ENCODE peak calls at places on chromosomes 12 and 14, in ten cellular contexts. V is tibial artery, R is GM20000, K is AG10803, M is cardiac fibroblast, H is B cell, W is fibroblast of the aortic adventitia, A is cardiac muscle cell, Y is stomach, P is fibroblast of pulmonary artery. S is an unnamed sample.

GRCh38 chr12:15699886-15700285 is 89.3 kb downstream of the EPS8 start:
- DNase-seq in P (no peak), R (no peak), K (no peak), W (no peak), V (no peak), Y (no peak), A (no peak), H (no peak), M (peak), S (no peak)

GRCh38 chr14:68292467-68293334 is 473.1 kb downstream of the RAD51B start:
- DNase-seq in H (no peak), M (no peak), V (no peak), A (no peak), Y (no peak), P (peak), W (peak), R (no peak), K (no peak), S (no peak)

GRCh38 chr12:59040651-59041050 is 120.3 kb upstream of the LRIG3 start:
- DNase-seq in P (peak), R (no peak), M (peak), H (no peak), A (no peak), Y (no peak), K (peak), W (peak), V (no peak), S (no peak)

GRCh38 chr12:15700595-15700994 is 88.6 kb downstream of the EPS8 start:
- DNase-seq in V (no peak), M (peak), K (peak), R (peak), Y (no peak), P (peak), H (no peak), W (peak), A (no peak), S (peak)

GRCh38 chr12:67148265-67148664 is 120.9 kb upstream of the CAND1 start:
- DNase-seq in Y (no peak), A (no peak), P (no peak), V (no peak), K (no peak), R (no peak), M (no peak), W (no peak), H (no peak), S (no peak)

GRCh38 chr12:75939016-75939642 is 92.4 kb downstream of the PHLDA1 start:
- DNase-seq in K (no peak), M (no peak), P (no peak), H (no peak), V (no peak), Y (no peak), W (no peak), R (no peak), A (peak), S (no peak)

GRCh38 chr14:57820581-57820980 is 45.3 kb downstream of the SLC35F4 start:
- DNase-seq in A (no peak), Y (no peak), R (no peak), W (no peak), H (no peak), M (no peak), P (no peak), V (no peak), K (peak), S (no peak)

GRCh38 chr12:59927041-59927440 is 331.2 kb downstream of the SLC16A7 start:
- DNase-seq in A (no peak), W (no peak), V (no peak), H (no peak), M (peak), R (no peak), K (peak), P (no peak), Y (no peak), S (no peak)

GRCh38 chr12:26056335-26056734 is 68.5 kb downstream of the BHLHE41 start:
- DNase-seq in P (peak), V (no peak), M (peak), R (no peak), Y (peak), A (no peak), W (peak), H (no peak), K (no peak), S (no peak)

GRCh38 chr14:24911324-24912095 is 138.4 kb downstream of the STXBP6 start:
- DNase-seq in K (peak), P (peak), A (no peak), H (no peak), W (peak), V (no peak), Y (no peak), R (no peak), M (peak), S (no peak)

GRCh38 chr12:13093191-13093849 is 10.1 kb downstream of the GSG1 start:
- DNase-seq in W (peak), M (peak), R (no peak), K (peak), Y (no peak), A (no peak), H (no peak), P (no peak), V (no peak), S (no peak)

GRCh38 chr14:37816743-37817295 is 221.4 kb downstream of the TTC6 start:
- DNase-seq in P (no peak), K (no peak), R (no peak), V (no peak), M (no peak), Y (no peak), W (no peak), A (no peak), H (no peak), S (no peak)

GRCh38 chr12:49170924-49171323 is 18.0 kb downstream of the TUBA1A start:
- DNase-seq in R (no peak), A (no peak), W (no peak), P (no peak), H (no peak), V (no peak), Y (no peak), M (no peak), K (no peak), S (no peak)

GRCh38 chr12:49160415-49160814 is 28.5 kb downstream of the TUBA1A start:
- DNase-seq in A (no peak), W (no peak), Y (no peak), V (no peak), H (peak), M (no peak), R (no peak), K (no peak), P (no peak), S (no peak)

GRCh38 chr12:49161092-49161795 is 27.6 kb downstream of the TUBA1A start:
- DNase-seq in P (no peak), M (no peak), W (no peak), Y (no peak), K (no peak), V (no peak), H (no peak), A (no peak), R (no peak), S (no peak)

DNA sequence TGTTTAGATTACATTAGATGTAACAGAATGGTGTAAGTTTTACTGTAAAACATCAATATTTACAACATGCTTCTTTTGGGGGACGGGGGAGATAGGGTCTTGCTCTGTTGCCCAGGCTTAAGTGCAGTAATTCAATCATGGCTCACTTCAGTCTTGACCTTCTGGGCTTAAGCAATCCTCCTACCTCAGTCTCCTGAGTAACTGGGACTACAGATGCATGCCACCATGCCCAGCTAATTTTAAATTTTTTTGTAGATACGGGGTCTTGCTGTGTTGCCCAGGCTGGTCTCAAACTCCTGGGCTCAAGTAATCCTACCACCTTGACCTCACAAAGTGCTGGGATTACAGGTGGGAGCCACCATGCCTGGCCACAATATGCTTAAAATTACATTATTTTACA is 23.8 kb downstream of the TUBA1A start:
- DNase-seq in H (no peak), Y (no peak), P (no peak), M (no peak), K (no peak), W (no peak), V (peak), A (no peak), R (no peak), S (no peak)
- TF ChIP-seq CTCF in H (no peak), Y (no peak), P (no peak), M (no peak), K (no peak), W (no peak), V (no peak), A (no peak), R (no peak), S (no peak)

GRCh38 chr14:91143862-91144261 is 30.0 kb downstream of the DGLUCY start:
- DNase-seq in K (no peak), V (peak), R (no peak), M (peak), P (no peak), A (no peak), W (peak), H (no peak), Y (peak), S (no peak)

GRCh38 chr14:91138511-91139359 is 24.9 kb downstream of the DGLUCY start:
- DNase-seq in M (peak), P (peak), R (peak), V (no peak), K (peak), Y (no peak), A (no peak), W (peak), H (peak), S (peak)

GRCh38 chr14:91142214-91142668 is 28.4 kb downstream of the DGLUCY start:
- DNase-seq in R (peak), V (no peak), M (no peak), W (no peak), H (peak), K (no peak), P (no peak), Y (no peak), A (no peak), S (peak)

GRCh38 chr14:91139776-91140175 is 25.9 kb downstream of the DGLUCY start:
- DNase-seq in A (no peak), Y (no peak), R (no peak), P (no peak), W (no peak), H (no peak), M (no peak), K (no peak), V (no peak), S (no peak)

GRCh38 chr14:91140672-91141071 is 26.8 kb downstream of the DGLUCY start:
- DNase-seq in R (no peak), V (no peak), K (no peak), Y (peak), W (peak), H (no peak), P (peak), M (peak), A (peak), S (no peak)
- TF ChIP-seq CTCF in R (no peak), V (no peak), K (peak), Y (peak), W (peak), H (no peak), P (peak), M (peak), A (peak), S (no peak)

GRCh38 chr14:90556666-90557450 is 160.0 kb downstream of the CALM1 start:
- DNase-seq in K (no peak), A (no peak), Y (no peak), M (no peak), P (no peak), W (no peak), R (no peak), V (no peak), H (no peak), S (no peak)
- TF ChIP-seq CTCF in K (no peak), A (no peak), Y (no peak), M (no peak), P (no peak), W (no peak), R (no peak), V (no peak), H (no peak), S (no peak)

DNA sequence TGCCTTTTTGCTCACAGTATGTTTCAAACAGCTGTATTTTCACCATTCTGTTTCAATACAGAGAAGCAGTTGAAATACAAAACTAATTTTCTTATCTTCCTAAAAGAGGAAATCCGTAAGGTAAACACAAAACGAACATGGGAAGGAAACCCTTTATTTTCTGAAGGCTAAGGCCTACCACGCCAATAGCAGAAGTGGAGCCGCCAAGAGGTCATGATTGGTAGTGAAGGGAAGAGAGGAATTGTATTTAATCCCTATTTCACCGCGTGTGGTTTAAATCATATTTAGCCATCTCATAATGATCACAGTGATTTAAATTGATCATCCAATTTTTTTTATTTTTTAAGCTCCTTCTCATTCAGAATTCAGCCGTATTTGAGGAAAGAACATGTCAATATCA is 398.2 kb downstream of the PRKD1 start:
- DNase-seq in Y (no peak), P (peak), R (no peak), M (peak), H (no peak), W (peak), A (no peak), V (no peak), K (no peak), S (no peak)
- TF ChIP-seq CTCF in Y (no peak), P (peak), R (no peak), M (peak), H (peak), W (peak), A (peak), V (no peak), K (peak), S (no peak)

GRCh38 chr12:54213084-54213483 is 24.3 kb upstream of the SMUG1 start:
- DNase-seq in A (no peak), V (no peak), P (no peak), R (no peak), H (no peak), M (no peak), Y (no peak), K (no peak), W (no peak), S (no peak)
- TF ChIP-seq CTCF in A (peak), V (no peak), P (no peak), R (no peak), H (no peak), M (peak), Y (no peak), K (peak), W (no peak), S (no peak)